ENCODE peak calls at places on chromosomes 3 and 15, in eight cellular contexts. D, X, Y, T, Z, W, L and Q are unnamed samples.

GRCh38 chr3:49006591-49007067 is 562 bp upstream of the WDR6 start:
- DNase-seq in D (no peak), X (peak; percentile 65), Y (peak; percentile 31), T (peak; percentile 46), Z (peak; percentile 65), W (peak; percentile 49), L (peak; percentile 89), Q (peak; percentile 72)

GRCh38 chr3:49377483-49377882 is 19.3 kb upstream of the GPX1 start:
- DNase-seq in D (no peak), X (no peak), Y (peak; percentile 12), T (no peak), Z (no peak), W (no peak), L (peak; percentile 11), Q (no peak)

GRCh38 chr3:24596626-24597025 is 102.0 kb upstream of the THRB start:
- DNase-seq in D (no peak), X (no peak), Y (no peak), T (no peak), Z (no peak), W (no peak), L (no peak), Q (no peak)

GRCh38 chr3:106206165-106206564 is 337.4 kb upstream of the CBLB start:
- DNase-seq in D (no peak), X (no peak), Y (peak; percentile 43), T (no peak), Z (no peak), W (no peak), L (no peak), Q (no peak)

GRCh38 chr15:80177151-80177550 is 24.4 kb downstream of the FAH start:
- DNase-seq in D (no peak), X (no peak), Y (no peak), T (no peak), Z (no peak), W (no peak), L (no peak), Q (no peak)

GRCh38 chr3:189170559-189170958 is 1.2 kb upstream of the TPRG1 start:
- DNase-seq in D (no peak), X (no peak), Y (no peak), T (no peak), Z (no peak), W (no peak), L (no peak), Q (no peak)

GRCh38 chr3:98670020-98670419 is 76.6 kb upstream of the CPOX start:
- DNase-seq in D (no peak), X (no peak), Y (no peak), T (no peak), Z (no peak), W (no peak), L (no peak), Q (no peak)

GRCh38 chr3:57261929-57262328 is 30.6 kb downstream of the ASB14 start:
- DNase-seq in D (no peak), X (no peak), Y (no peak), T (no peak), Z (no peak), W (no peak), L (no peak), Q (no peak)

GRCh38 chr15:88021601-88022000 is 234.9 kb downstream of the NTRK3 start:
- DNase-seq in D (no peak), X (no peak), Y (no peak), T (no peak), Z (no peak), W (no peak), L (no peak), Q (no peak)

GRCh38 chr15:64600794-64601193 is 140.4 kb downstream of the ZNF609 start:
- DNase-seq in D (no peak), X (no peak), Y (no peak), T (no peak), Z (no peak), W (no peak), L (no peak), Q (no peak)

GRCh38 chr3:147618636-147619035 is 209.5 kb downstream of the ZIC1 start:
- DNase-seq in D (no peak), X (no peak), Y (no peak), T (no peak), Z (no peak), W (no peak), L (no peak), Q (no peak)

GRCh38 chr3:4006288-4006687 is 207.1 kb downstream of the LRRN1 start:
- DNase-seq in D (peak; percentile 82), X (no peak), Y (no peak), T (no peak), Z (no peak), W (no peak), L (no peak), Q (peak; percentile 30)

GRCh38 chr3:8278448-8278847 is 223.2 kb upstream of the LMCD1 start:
- DNase-seq in D (no peak), X (no peak), Y (no peak), T (no peak), Z (no peak), W (no peak), L (no peak), Q (no peak)

GRCh38 chr15:42048080-42048820 is 27.4 kb upstream of the PLA2G4E start:
- DNase-seq in D (no peak), X (no peak), Y (no peak), T (no peak), Z (no peak), W (no peak), L (no peak), Q (no peak)
- H3K4me3 ChIP-seq in D (no peak overlapping the region), X (no peak overlapping the region), Y (no peak overlapping the region), T (no peak overlapping the region), Z (no peak overlapping the region), W (no peak overlapping the region), L (no peak overlapping the region), Q (no peak overlapping the region)

GRCh38 chr3:157051055-157051454 is 108.9 kb downstream of the CCNL1 start:
- DNase-seq in D (no peak), X (no peak), Y (no peak), T (no peak), Z (no peak), W (no peak), L (no peak), Q (no peak)
- H3K9me3 ChIP-seq in D (no peaks in the 10 kb centered on the region), X (no peaks in the 10 kb centered on the region), Y (no peaks in the 10 kb centered on the region), T (no peaks in the 10 kb centered on the region), Z (no peaks in the 10 kb centered on the region), W (no peaks in the 10 kb centered on the region), L (no peaks in the 10 kb centered on the region), Q (no peaks in the 10 kb centered on the region)

DNA sequence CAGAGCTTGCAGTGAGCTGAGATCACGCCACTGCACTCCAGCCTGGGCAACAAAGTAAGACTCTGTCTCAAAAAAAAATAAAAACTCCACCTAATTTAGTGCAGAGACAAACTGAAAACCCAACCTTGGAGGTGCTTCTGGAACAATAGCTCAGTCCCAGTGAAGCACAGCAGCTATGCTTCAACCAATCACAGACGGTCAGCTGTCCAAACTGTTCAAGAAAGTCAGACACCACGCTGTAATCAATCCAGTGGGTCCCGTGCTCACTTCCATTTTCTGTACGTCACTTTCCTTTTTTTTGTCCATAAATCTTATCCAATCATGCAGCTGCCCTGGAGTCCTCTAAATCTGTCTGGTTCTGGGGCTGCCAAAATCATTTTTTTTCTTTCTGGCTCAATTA is 93.6 kb upstream of the FAM174B start:
- DNase-seq in D (no peak), X (no peak), Y (no peak), T (no peak), Z (no peak), W (no peak), L (no peak), Q (no peak)
- H3K4me1 ChIP-seq in D (no peaks in the 10 kb centered on the region), X (no peaks in the 10 kb centered on the region), Y (no peaks in the 10 kb centered on the region), T (no peaks in the 10 kb centered on the region), Z (no peaks in the 10 kb centered on the region), W (no peaks in the 10 kb centered on the region), L (no peaks in the 10 kb centered on the region), Q (no peaks in the 10 kb centered on the region)

GRCh38 chr3:191328963-191329653 is at the start of gene CCDC50:
- DNase-seq in D (peak; percentile 90), X (peak; percentile 81), Y (peak; percentile 55), T (peak; percentile 88), Z (peak; percentile 85), W (peak; percentile 88), L (peak; percentile 96), Q (peak; percentile 94)
- H3K4me3 ChIP-seq in D (peak within 1 kb of the TSS; percentile 83), X (peak within 1 kb of the TSS; percentile 90), Y (peak within 1 kb of the TSS; percentile 58), T (peak within 1 kb of the TSS; percentile 66), Z (peak within 1 kb of the TSS; percentile 91), W (peak within 1 kb of the TSS; percentile 94), L (peak within 1 kb of the TSS; percentile 92), Q (peak within 1 kb of the TSS; percentile 64)